ENCODE peak calls at places on chromosomes 7 and 10, in five cellular contexts. One of them, this sample, is unnamed.

GRCh38 chr10:43912469-43912868 is 263.8 kb upstream of the ZNF32 start:
- DNase-seq in HFF-Myc: no peak
- DNase-seq in HFFc6: no peak
- DNase-seq in neural progenitor cell: no peak
- DNase-seq in GM13976: no peak
- DNase-seq in this sample: no peak

GRCh38 chr7:54817125-54817524 is 58.1 kb upstream of the SEC61G start:
- DNase-seq in HFF-Myc: no peak
- DNase-seq in HFFc6: no peak
- DNase-seq in neural progenitor cell: no peak
- DNase-seq in GM13976: no peak
- DNase-seq in this sample: no peak

GRCh38 chr7:131501930-131502685 is 54.3 kb downstream of the PODXL start:
- DNase-seq in HFF-Myc: no peak
- DNase-seq in HFFc6: no peak
- DNase-seq in neural progenitor cell: no peak
- DNase-seq in GM13976: no peak
- DNase-seq in this sample: peak

GRCh38 chr7:152344253-152344652 is 91.5 kb downstream of the KMT2C start:
- DNase-seq in HFF-Myc: no peak
- DNase-seq in HFFc6: no peak
- DNase-seq in neural progenitor cell: no peak
- DNase-seq in GM13976: no peak
- DNase-seq in this sample: no peak

GRCh38 chr7:32477649-32477980 is 12.6 kb downstream of the LSM5 start:
- DNase-seq in HFF-Myc: no peak
- DNase-seq in HFFc6: no peak
- DNase-seq in neural progenitor cell: no peak
- DNase-seq in GM13976: no peak
- DNase-seq in this sample: no peak

GRCh38 chr7:13794581-13794980 is 194.9 kb downstream of the ETV1 start:
- DNase-seq in HFF-Myc: no peak
- DNase-seq in HFFc6: no peak
- DNase-seq in neural progenitor cell: no peak
- DNase-seq in GM13976: no peak
- DNase-seq in this sample: no peak

GRCh38 chr7:24401628-24402593 is 117.9 kb downstream of the NPY start:
- DNase-seq in HFF-Myc: no peak
- DNase-seq in HFFc6: peak
- DNase-seq in neural progenitor cell: no peak
- DNase-seq in GM13976: peak
- DNase-seq in this sample: no peak

GRCh38 chr10:58178811-58179210 is 88.9 kb downstream of the IPMK start:
- DNase-seq in HFF-Myc: no peak
- DNase-seq in HFFc6: no peak
- DNase-seq in neural progenitor cell: no peak
- DNase-seq in GM13976: no peak
- DNase-seq in this sample: no peak

GRCh38 chr7:18552943-18553584 is 57.5 kb downstream of the HDAC9 start:
- DNase-seq in HFF-Myc: no peak
- DNase-seq in HFFc6: no peak
- DNase-seq in neural progenitor cell: no peak
- DNase-seq in GM13976: no peak
- DNase-seq in this sample: no peak

GRCh38 chr10:25130911-25131310 is 43.9 kb upstream of the GPR158 start:
- DNase-seq in HFF-Myc: no peak
- DNase-seq in HFFc6: peak
- DNase-seq in neural progenitor cell: no peak
- DNase-seq in GM13976: no peak
- DNase-seq in this sample: no peak

GRCh38 chr10:133082685-133083421 is 4.9 kb upstream of the ADGRA1 start:
- DNase-seq in HFF-Myc: no peak
- DNase-seq in HFFc6: no peak
- DNase-seq in neural progenitor cell: peak
- DNase-seq in GM13976: no peak
- DNase-seq in this sample: no peak

GRCh38 chr7:51275532-51275931 is 41.1 kb downstream of the COBL start:
- DNase-seq in HFF-Myc: no peak
- DNase-seq in HFFc6: no peak
- DNase-seq in neural progenitor cell: no peak
- DNase-seq in GM13976: no peak
- DNase-seq in this sample: no peak

GRCh38 chr10:132392811-132393694 is 3.9 kb upstream of the PWWP2B start:
- DNase-seq in HFF-Myc: no peak
- DNase-seq in HFFc6: peak
- DNase-seq in neural progenitor cell: no peak
- DNase-seq in GM13976: no peak
- DNase-seq in this sample: no peak

GRCh38 chr10:50937230-50937907 is 51.9 kb upstream of the A1CF start:
- DNase-seq in HFF-Myc: peak
- DNase-seq in HFFc6: peak
- DNase-seq in neural progenitor cell: peak
- DNase-seq in GM13976: no peak
- DNase-seq in this sample: no peak

GRCh38 chr7:94008537-94008936 is 4.4 kb upstream of the BET1 start:
- DNase-seq in HFF-Myc: no peak
- DNase-seq in HFFc6: peak
- DNase-seq in neural progenitor cell: no peak
- DNase-seq in GM13976: no peak
- DNase-seq in this sample: no peak

GRCh38 chr7:28573751-28574295 is 161.5 kb downstream of the CREB5 start:
- DNase-seq in HFF-Myc: no peak
- DNase-seq in HFFc6: no peak
- DNase-seq in neural progenitor cell: no peak
- DNase-seq in GM13976: no peak
- DNase-seq in this sample: no peak

GRCh38 chr10:32372000-32372875 is 25.3 kb upstream of the EPC1 start:
- DNase-seq in HFF-Myc: no peak
- DNase-seq in HFFc6: no peak
- DNase-seq in neural progenitor cell: no peak
- DNase-seq in GM13976: no peak
- DNase-seq in this sample: no peak

GRCh38 chr10:68826764-68827591 is at the start of gene STOX1:
- DNase-seq in HFF-Myc: no peak
- DNase-seq in HFFc6: no peak
- DNase-seq in neural progenitor cell: peak
- DNase-seq in GM13976: peak
- DNase-seq in this sample: peak
- TF ChIP-seq CTCF in HFF-Myc: no peak
- TF ChIP-seq CTCF in HFFc6: no peak
- TF ChIP-seq CTCF in neural progenitor cell: no peak
- TF ChIP-seq CTCF in GM13976: no peak
- TF ChIP-seq CTCF in this sample: no peak

DNA sequence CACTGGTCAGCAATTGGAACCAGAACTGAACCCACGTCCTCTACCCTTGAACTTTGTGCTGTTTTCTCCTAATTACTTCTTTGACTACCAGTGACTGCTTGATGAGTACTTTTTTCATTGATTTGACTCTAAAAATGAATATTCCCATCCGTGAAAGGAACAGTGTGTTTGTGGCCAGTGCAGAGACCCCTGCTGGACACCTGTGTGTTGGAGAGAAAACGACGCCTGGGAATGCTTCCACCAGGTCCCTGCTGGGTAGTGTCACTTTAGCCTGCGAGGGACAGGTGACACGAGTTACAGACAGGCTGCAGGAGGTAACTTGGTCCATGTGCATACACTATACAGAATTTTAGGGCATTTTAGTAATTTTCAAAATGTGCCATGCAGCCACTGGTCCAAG is 6.8 kb upstream of the GJD4 start:
- DNase-seq in HFF-Myc: no peak
- DNase-seq in HFFc6: no peak
- DNase-seq in neural progenitor cell: no peak
- DNase-seq in GM13976: no peak
- DNase-seq in this sample: no peak
- TF ChIP-seq CTCF in HFF-Myc: peak
- TF ChIP-seq CTCF in HFFc6: peak
- TF ChIP-seq CTCF in neural progenitor cell: peak
- TF ChIP-seq CTCF in GM13976: no peak
- TF ChIP-seq CTCF in this sample: peak

GRCh38 chr7:103989785-103990775 is 622 bp upstream of the RELN start:
- DNase-seq in HFF-Myc: no peak
- DNase-seq in HFFc6: no peak
- DNase-seq in neural progenitor cell: peak
- DNase-seq in GM13976: peak
- DNase-seq in this sample: peak
- TF ChIP-seq CTCF in HFF-Myc: no peak
- TF ChIP-seq CTCF in HFFc6: no peak
- TF ChIP-seq CTCF in neural progenitor cell: peak
- TF ChIP-seq CTCF in GM13976: no peak
- TF ChIP-seq CTCF in this sample: peak

GRCh38 chr10:42867571-42867970 is 85.0 kb downstream of the BMS1 start:
- DNase-seq in HFF-Myc: no peak
- DNase-seq in HFFc6: no peak
- DNase-seq in neural progenitor cell: no peak
- DNase-seq in GM13976: no peak
- DNase-seq in this sample: no peak

GRCh38 chr10:42864575-42864974 is 82.0 kb downstream of the BMS1 start:
- DNase-seq in HFF-Myc: no peak
- DNase-seq in HFFc6: peak
- DNase-seq in neural progenitor cell: peak
- DNase-seq in GM13976: no peak
- DNase-seq in this sample: no peak

GRCh38 chr10:42868530-42868929 is 85.9 kb downstream of the BMS1 start:
- DNase-seq in HFF-Myc: no peak
- DNase-seq in HFFc6: no peak
- DNase-seq in neural progenitor cell: no peak
- DNase-seq in GM13976: no peak
- DNase-seq in this sample: no peak

GRCh38 chr10:42865716-42866114 is 83.1 kb downstream of the BMS1 start:
- DNase-seq in HFF-Myc: no peak
- DNase-seq in HFFc6: no peak
- DNase-seq in neural progenitor cell: no peak
- DNase-seq in GM13976: no peak
- DNase-seq in this sample: no peak

DNA sequence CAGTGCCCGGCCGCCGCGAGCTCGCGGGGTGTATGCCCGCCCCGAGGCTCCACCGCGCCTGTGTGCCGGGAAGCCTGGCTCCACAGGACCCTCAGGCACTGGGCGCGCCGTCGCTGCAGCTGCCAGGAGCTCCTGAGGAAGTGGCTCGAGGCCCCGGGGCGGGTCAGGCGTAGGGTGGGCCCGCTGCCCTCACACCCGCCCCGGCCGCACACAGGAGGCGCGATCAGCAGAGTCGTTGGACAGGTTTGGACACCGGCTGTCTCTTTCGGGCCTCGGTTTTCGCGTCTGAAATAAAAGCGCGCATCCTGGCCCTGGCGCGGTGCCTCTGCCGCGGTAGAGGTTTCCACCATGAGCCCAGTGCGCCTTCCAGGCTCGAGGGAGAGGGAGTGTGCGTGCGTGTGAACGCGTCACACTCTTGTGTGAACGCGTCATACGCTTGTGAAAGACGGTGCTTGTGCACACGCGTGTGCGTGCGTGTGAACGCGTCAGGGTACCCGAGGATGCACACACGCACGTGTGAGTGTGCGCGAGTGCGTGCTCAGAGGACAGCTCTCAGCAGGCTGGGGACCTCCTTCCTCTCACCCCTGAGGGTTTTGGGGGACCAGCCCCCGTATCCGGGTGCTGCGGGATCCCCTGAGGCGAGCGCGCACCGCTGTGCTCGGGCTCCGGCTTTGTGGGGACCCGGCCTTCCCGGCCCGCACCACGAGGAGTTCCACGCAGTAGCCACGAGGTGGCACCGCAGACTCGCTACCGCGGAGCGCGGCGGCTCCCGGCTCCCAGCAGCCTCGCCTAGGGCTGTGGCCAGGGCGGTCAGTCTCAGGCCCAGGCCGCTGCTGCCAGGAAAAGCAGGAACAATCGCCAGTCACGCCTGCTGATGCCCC is 83.8 kb downstream of the BMS1 start:
- DNase-seq in HFF-Myc: peak
- DNase-seq in HFFc6: peak
- DNase-seq in neural progenitor cell: peak
- DNase-seq in GM13976: peak
- DNase-seq in this sample: peak
- TF ChIP-seq CTCF in HFF-Myc: peak
- TF ChIP-seq CTCF in HFFc6: peak
- TF ChIP-seq CTCF in neural progenitor cell: peak
- TF ChIP-seq CTCF in GM13976: peak
- TF ChIP-seq CTCF in this sample: peak

GRCh38 chr7:47474937-47475879 is 106.7 kb downstream of the TNS3 start:
- DNase-seq in HFF-Myc: peak
- DNase-seq in HFFc6: peak
- DNase-seq in neural progenitor cell: no peak
- DNase-seq in GM13976: peak
- DNase-seq in this sample: peak
- TF ChIP-seq CTCF in HFF-Myc: no peak
- TF ChIP-seq CTCF in HFFc6: peak
- TF ChIP-seq CTCF in neural progenitor cell: no peak
- TF ChIP-seq CTCF in GM13976: no peak
- TF ChIP-seq CTCF in this sample: no peak

GRCh38 chr7:107686816-107687387 is 26.3 kb downstream of the SLC26A4 start:
- DNase-seq in HFF-Myc: no peak
- DNase-seq in HFFc6: no peak
- DNase-seq in neural progenitor cell: no peak
- DNase-seq in GM13976: no peak
- DNase-seq in this sample: no peak
- TF ChIP-seq CTCF in HFF-Myc: no peak
- TF ChIP-seq CTCF in HFFc6: no peak
- TF ChIP-seq CTCF in neural progenitor cell: no peak
- TF ChIP-seq CTCF in GM13976: no peak
- TF ChIP-seq CTCF in this sample: no peak

GRCh38 chr10:67666416-67667043 is 29.5 kb downstream of the CTNNA3 start:
- DNase-seq in HFF-Myc: peak
- DNase-seq in HFFc6: peak
- DNase-seq in neural progenitor cell: no peak
- DNase-seq in GM13976: peak
- DNase-seq in this sample: no peak
- TF ChIP-seq CTCF in HFF-Myc: peak
- TF ChIP-seq CTCF in HFFc6: peak
- TF ChIP-seq CTCF in neural progenitor cell: peak
- TF ChIP-seq CTCF in GM13976: no peak
- TF ChIP-seq CTCF in this sample: peak

GRCh38 chr10:14560274-14560673 is 214.4 kb downstream of the FAM107B start:
- DNase-seq in HFF-Myc: no peak
- DNase-seq in HFFc6: peak
- DNase-seq in neural progenitor cell: peak
- DNase-seq in GM13976: no peak
- DNase-seq in this sample: no peak
- TF ChIP-seq CTCF in HFF-Myc: no peak
- TF ChIP-seq CTCF in HFFc6: peak
- TF ChIP-seq CTCF in neural progenitor cell: peak
- TF ChIP-seq CTCF in GM13976: no peak
- TF ChIP-seq CTCF in this sample: no peak

This sample was measured in WERI-Rb-1.